ENCODE peak calls at places on chromosome 22, in five cellular contexts. D, X, B, N and G are unnamed samples.
A peak's percentile ranks its signal among the peaks of the same experiment; 100 is the strongest.

GRCh38 chr22:44884968-44885805 is 124.6 kb downstream of the PHF21B start:
- DNase-seq in D (no peak), X (no peak), B (no peak), N (no peak), G (peak; percentile 72)

GRCh38 chr22:29704528-29705285 is 15.1 kb upstream of the CABP7 start:
- DNase-seq in D (peak; percentile 63), X (no peak), B (peak; percentile 24), N (peak; percentile 89), G (peak; percentile 56)

GRCh38 chr22:45579806-45580702 is 77.4 kb downstream of the FBLN1 start:
- DNase-seq in D (no peak), X (no peak), B (no peak), N (no peak), G (peak; percentile 2)

GRCh38 chr22:47153854-47154542 is 391.5 kb downstream of the TBC1D22A start:
- DNase-seq in D (no peak), X (no peak), B (no peak), N (peak; percentile 51), G (no peak)

GRCh38 chr22:45930324-45930723 is 46.6 kb downstream of the WNT7B start:
- DNase-seq in D (no peak), X (no peak), B (no peak), N (no peak), G (no peak)

GRCh38 chr22:37054078-37054440 is 2.5 kb downstream of the KCTD17 start:
- DNase-seq in D (no peak), X (no peak), B (peak; percentile 37), N (no peak), G (no peak)

GRCh38 chr22:18103527-18104269 is 6.9 kb upstream of the TUBA8 start:
- DNase-seq in D (no peak), X (no peak), B (no peak), N (no peak), G (no peak)

GRCh38 chr22:37628830-37629229 is 10.6 kb upstream of the SH3BP1 start:
- DNase-seq in D (no peak), X (no peak), B (no peak), N (no peak), G (no peak)

GRCh38 chr22:27810566-27810965 is 9.0 kb upstream of the MN1 start:
- DNase-seq in D (no peak), X (no peak), B (no peak), N (no peak), G (peak; percentile 71)

GRCh38 chr22:26367402-26368245 is 61.4 kb upstream of the ASPHD2 start:
- DNase-seq in D (peak; percentile 94), X (peak; percentile 93), B (peak; percentile 76), N (peak; percentile 68), G (peak; percentile 73)

GRCh38 chr22:45131749-45132148 is 32.0 kb upstream of the NUP50 start:
- DNase-seq in D (no peak), X (no peak), B (no peak), N (no peak), G (no peak)

GRCh38 chr22:25475554-25476022 is 88.9 kb upstream of the GRK3 start:
- DNase-seq in D (no peak), X (peak; percentile 27), B (no peak), N (peak; percentile 49), G (peak; percentile 58)

GRCh38 chr22:44325718-44326548 is 13.2 kb upstream of the SHISAL1 start:
- DNase-seq in D (no peak), X (no peak), B (no peak), N (peak; percentile 82), G (no peak)

GRCh38 chr22:48811885-48812284 is 1015.8 kb downstream of the BRD1 start:
- DNase-seq in D (no peak), X (no peak), B (no peak), N (no peak), G (no peak)

GRCh38 chr22:36744791-36745190 is 31.1 kb downstream of the IFT27 start:
- DNase-seq in D (no peak), X (no peak), B (no peak), N (no peak), G (no peak)

GRCh38 chr22:23147632-23148387 is 2.5 kb downstream of the RAB36 start:
- DNase-seq in D (no peak), X (no peak), B (no peak), N (no peak), G (peak; percentile 61)

GRCh38 chr22:35987487-35987886 is 41.1 kb downstream of the RBFOX2 start:
- DNase-seq in D (peak; percentile 69), X (no peak), B (no peak), N (peak; percentile 18), G (peak; percentile 13)

GRCh38 chr22:20405931-20406685 is 12.2 kb downstream of the ZNF74 start:
- DNase-seq in D (no peak), X (no peak), B (no peak), N (no peak), G (no peak)

GRCh38 chr22:20451920-20452319 is 14.3 kb upstream of the SCARF2 start:
- DNase-seq in D (no peak), X (no peak), B (no peak), N (no peak), G (no peak)

GRCh38 chr22:19085233-19086043 is 36.8 kb downstream of the DGCR2 start:
- DNase-seq in D (peak; percentile 87), X (peak; percentile 37), B (peak; percentile 85), N (peak; percentile 69), G (peak; percentile 41)

GRCh38 chr22:37193629-37194191 is 5.7 kb upstream of the C1QTNF6 start:
- DNase-seq in D (no peak), X (no peak), B (no peak), N (no peak), G (no peak)

GRCh38 chr22:46262449-46263207 is 515 bp downstream of the PKDREJ start:
- DNase-seq in D (no peak), X (peak; percentile 91), B (no peak), N (no peak), G (peak; percentile 59)

GRCh38 chr22:39021552-39022250 is 774 bp downstream of the APOBEC3D start:
- DNase-seq in D (peak; percentile 37), X (no peak), B (no peak), N (no peak), G (no peak)

GRCh38 chr22:36386900-36387663 is 685 bp downstream of the MYH9 start:
- DNase-seq in D (peak; percentile 89), X (peak; percentile 38), B (peak; percentile 76), N (peak; percentile 78), G (peak; percentile 76)

GRCh38 chr22:45235101-45235777 is 5.5 kb downstream of the KIAA0930 start:
- DNase-seq in D (peak; percentile 87), X (no peak), B (peak; percentile 90), N (no peak), G (no peak)

GRCh38 chr22:28976588-28976987 is 85.0 kb downstream of the C22orf31 start:
- DNase-seq in D (no peak), X (no peak), B (no peak), N (no peak), G (no peak)

GRCh38 chr22:46929046-46929688 is 166.7 kb downstream of the TBC1D22A start:
- DNase-seq in D (no peak), X (no peak), B (no peak), N (no peak), G (no peak)

GRCh38 chr22:38944653-38945052 is 12.8 kb upstream of the APOBEC3A start:
- DNase-seq in D (no peak), X (no peak), B (no peak), N (no peak), G (peak; percentile 3)

GRCh38 chr22:19422440-19423301 is 8.9 kb downstream of the HIRA start:
- DNase-seq in D (no peak), X (peak; percentile 38), B (no peak), N (no peak), G (no peak)

GRCh38 chr22:37996079-37996478 is 11.7 kb upstream of the SOX10 start:
- DNase-seq in D (no peak), X (no peak), B (peak; percentile 51), N (peak; percentile 51), G (no peak)

GRCh38 chr22:25564320-25564978 is at the start of gene GRK3:
- DNase-seq in D (peak; percentile 55), X (peak; percentile 75), B (peak; percentile 77), N (peak; percentile 95), G (peak; percentile 75)

GRCh38 chr22:30265851-30266444 is 703 bp downstream of the OSM start:
- DNase-seq in D (peak; percentile 93), X (no peak), B (peak; percentile 90), N (no peak), G (no peak)

GRCh38 chr22:33247758-33248157 is 189.6 kb upstream of the SYN3 start:
- DNase-seq in D (no peak), X (no peak), B (no peak), N (no peak), G (no peak)
- H3K9me2 ChIP-seq in D (no peaks in the 10 kb centered on the region), X (no peaks in the 10 kb centered on the region), B (no peaks in the 10 kb centered on the region), N (no peaks in the 10 kb centered on the region), G (no peaks in the 10 kb centered on the region)

GRCh38 chr22:32528984-32529982 is 54.7 kb downstream of the FBXO7 start:
- DNase-seq in D (peak; percentile 79), X (peak; percentile 93), B (peak; percentile 56), N (peak; percentile 90), G (peak; percentile 90)
- H2AFZ ChIP-seq in D (no peak overlapping the region), X (no peak overlapping the region), B (no peak overlapping the region), N (no peak overlapping the region), G (peak overlapping the region; percentile 76)

DNA sequence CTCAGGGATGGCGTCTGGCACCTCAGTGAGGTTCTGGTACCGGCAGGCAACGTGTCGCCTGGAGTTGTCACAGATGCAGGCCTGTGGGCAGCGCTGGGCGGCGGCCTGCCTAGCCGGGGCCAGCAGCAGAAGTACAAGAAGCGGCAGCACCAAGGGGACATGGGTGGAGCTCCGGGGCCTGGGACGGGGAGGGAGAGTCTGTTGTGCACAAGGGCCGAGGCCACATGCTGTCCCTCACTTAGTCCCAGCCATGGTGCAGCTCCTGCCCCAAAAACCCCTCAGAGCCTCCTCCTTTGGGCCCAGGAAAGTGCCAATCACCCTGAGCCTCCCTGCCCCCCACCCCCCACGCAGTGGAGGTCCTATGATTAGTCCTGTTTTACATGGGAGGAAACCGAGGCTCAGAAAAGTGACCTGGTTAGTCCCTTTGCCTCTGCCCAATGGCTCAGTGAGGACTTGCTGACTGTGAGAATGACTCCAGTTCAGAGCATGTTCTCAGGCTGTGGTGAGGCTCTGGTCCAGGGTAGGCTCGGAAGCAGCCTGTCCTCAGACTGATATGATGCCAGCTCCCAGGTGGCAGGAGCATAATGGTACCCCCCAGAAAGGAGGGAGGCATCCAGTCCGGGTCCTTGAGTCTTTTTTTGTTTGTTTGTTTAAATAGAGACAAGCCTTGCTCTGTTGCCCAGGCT is 1.1 kb downstream of the CHADL start:
- DNase-seq in D (peak; percentile 53), X (no peak), B (no peak), N (no peak), G (no peak)
- H3K9me2 ChIP-seq in D (no peaks in the 10 kb centered on the region), X (no peaks in the 10 kb centered on the region), B (no peaks in the 10 kb centered on the region), N (no peaks in the 10 kb centered on the region), G (no peaks in the 10 kb centered on the region)

DNA sequence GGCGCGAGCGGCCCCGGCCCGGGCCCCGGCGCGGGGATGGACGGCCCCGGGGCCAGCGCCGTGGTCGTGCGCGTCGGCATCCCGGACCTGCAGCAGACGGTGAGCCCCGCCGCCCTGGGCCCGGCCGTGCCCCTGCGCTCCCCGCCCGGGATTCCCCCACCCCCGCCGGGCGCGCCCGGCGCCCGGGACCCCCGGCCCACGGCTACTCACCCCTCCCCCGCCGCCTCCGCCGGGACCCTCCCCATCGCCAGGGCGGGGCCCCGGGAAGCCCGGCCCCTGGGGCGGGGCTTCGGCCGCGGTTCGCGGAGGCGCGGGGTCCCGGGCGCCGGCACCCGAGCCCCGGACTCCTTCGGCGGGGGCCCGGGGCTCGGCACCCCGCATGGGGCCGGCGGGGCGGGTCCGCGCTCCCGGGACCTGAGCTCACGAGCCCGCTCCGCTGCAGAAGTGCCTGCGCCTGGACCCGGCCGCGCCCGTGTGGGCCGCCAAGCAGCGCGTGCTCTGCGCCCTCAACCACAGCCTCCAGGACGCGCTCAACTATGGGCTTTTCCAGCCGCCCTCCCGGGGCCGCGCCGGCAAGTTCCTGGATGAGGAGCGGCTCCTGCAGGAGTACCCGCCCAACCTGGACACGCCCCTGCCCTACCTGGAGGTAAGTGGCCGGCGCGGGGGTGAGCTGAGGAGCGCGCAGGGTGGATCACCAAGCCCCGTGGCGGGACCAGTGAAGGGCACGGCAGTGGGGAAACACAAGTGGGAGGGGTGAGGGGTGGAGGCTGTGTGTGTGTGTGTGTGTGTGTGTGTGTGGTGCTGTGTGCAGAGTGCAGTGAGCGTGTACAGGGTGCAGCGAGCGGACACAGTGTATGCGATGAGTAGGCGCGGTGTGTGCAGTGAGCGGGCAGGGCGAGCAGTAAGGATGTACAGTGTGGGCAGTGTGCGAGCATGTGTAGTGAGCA is 2.3 kb downstream of the SHANK3 start:
- DNase-seq in D (no peak), X (peak; percentile 94), B (no peak), N (peak; percentile 97), G (peak; percentile 84)
- H2AFZ ChIP-seq in D (no peak overlapping the region), X (no peak overlapping the region), B (no peak overlapping the region), N (peak overlapping the region; percentile 63), G (peak overlapping the region; percentile 40)